ENCODE peak calls at places on chromosomes 4 and X, in five cellular contexts. N is RWPE1, L is fibroblast of lung, T is brain microvascular endothelial cell, Z is lower lobe of right lung. Y is an unnamed sample.

GRCh38 chrX:110044531-110045249 is 41.8 kb downstream of the TMEM164 start:
- DNase-seq in Z (no peak), N (no peak), T (no peak), L (no peak), Y (no peak)

GRCh38 chrX:154428176-154429171 is at the start of gene ATP6AP1:
- DNase-seq in N (peak), Z (peak), L (peak), T (peak), Y (peak)

GRCh38 chr4:37531156-37531555 is 155.0 kb downstream of the RELL1 start:
- DNase-seq in T (no peak), Z (no peak), N (no peak), L (no peak), Y (no peak)

GRCh38 chr4:144355809-144356757 is 215.6 kb upstream of the GYPA start:
- DNase-seq in N (peak), Z (no peak), L (peak), T (peak), Y (peak)

GRCh38 chr4:2820216-2820982 is 23.2 kb upstream of the ADD1 start:
- DNase-seq in N (no peak), T (no peak), L (no peak), Z (peak), Y (no peak)

GRCh38 chr4:173343832-173344397 is 9.8 kb upstream of the HMGB2 start:
- DNase-seq in L (no peak), N (no peak), T (no peak), Z (no peak), Y (no peak)

GRCh38 chrX:118221733-118222132 is 105.1 kb upstream of the KLHL13 start:
- DNase-seq in Z (no peak), N (no peak), T (no peak), L (no peak), Y (no peak)

GRCh38 chr4:8209176-8209874 is 10.2 kb downstream of the SH3TC1 start:
- DNase-seq in N (no peak), L (no peak), Z (no peak), T (no peak), Y (no peak)

GRCh38 chrX:154378059-154378798 is 866 bp upstream of the EMD start:
- DNase-seq in T (no peak), Z (peak), L (peak), N (no peak), Y (peak)

GRCh38 chr4:126969360-126969759 is 663.4 kb upstream of the INTU start:
- DNase-seq in Z (no peak), T (no peak), L (peak), N (no peak), Y (no peak)

GRCh38 chrX:18681996-18682395 is 10.1 kb upstream of the RS1 start:
- DNase-seq in T (no peak), L (no peak), Z (no peak), N (no peak), Y (no peak)

GRCh38 chrX:72716766-72717165 is 2.7 kb upstream of the PHKA1 start:
- DNase-seq in T (no peak), Z (no peak), L (peak), N (no peak), Y (no peak)

GRCh38 chrX:148665001-148665400 is 164.6 kb downstream of the AFF2 start:
- DNase-seq in Z (no peak), L (no peak), T (no peak), N (no peak), Y (no peak)

GRCh38 chrX:120560405-120560841 is 339 bp downstream of the CUL4B start:
- DNase-seq in T (peak), N (no peak), Z (peak), L (peak), Y (no peak)

GRCh38 chrX:46072776-46073175 is 472.4 kb downstream of the ZNF674 start:
- DNase-seq in L (no peak), T (no peak), N (no peak), Z (no peak), Y (no peak)

GRCh38 chr4:37737456-37737855 is 51.3 kb upstream of the RELL1 start:
- DNase-seq in N (peak), L (peak), Z (no peak), T (peak), Y (no peak)

GRCh38 chrX:134949271-134949670 is 41.5 kb upstream of the SMIM10 start:
- DNase-seq in L (peak), N (no peak), T (peak), Z (no peak), Y (no peak)

GRCh38 chrX:72126048-72126415 is 5.7 kb downstream of the RTL5 start:
- DNase-seq in T (no peak), L (no peak), N (no peak), Z (no peak), Y (no peak)

GRCh38 chr4:165972747-165973146 is 99.7 kb downstream of the TLL1 start:
- DNase-seq in L (no peak), N (peak), Z (no peak), T (no peak), Y (no peak)

GRCh38 chr4:3444351-3445110 is 2.8 kb downstream of the HGFAC start:
- DNase-seq in Z (no peak), N (no peak), L (no peak), T (no peak), Y (no peak)

GRCh38 chr4:168694669-168695068 is 197.8 kb downstream of the PALLD start:
- DNase-seq in N (no peak), Z (no peak), L (peak), T (peak), Y (no peak)

GRCh38 chrX:55489315-55490009 is at the start of gene USP51:
- DNase-seq in Z (peak), L (peak), N (no peak), T (peak), Y (peak)

GRCh38 chr4:188993871-188994270 is 854.6 kb downstream of the TRIML1 start:
- DNase-seq in N (no peak), Z (no peak), L (no peak), T (no peak), Y (no peak)

GRCh38 chrX:9677098-9677739 is 88.4 kb downstream of the GPR143 start:
- DNase-seq in Z (no peak), L (peak), T (no peak), N (peak), Y (peak)

GRCh38 chrX:153052534-153052933 is 3.7 kb upstream of the PNMA3 start:
- DNase-seq in T (no peak), N (no peak), L (no peak), Z (no peak), Y (no peak)
- TF ChIP-seq CTCF in T (peak), N (no peak), L (no peak), Z (no peak), Y (no peak)

GRCh38 chrX:43718081-43718480 is 62.0 kb downstream of the MAOA start:
- DNase-seq in T (no peak), N (no peak), L (no peak), Z (no peak), Y (no peak)

GRCh38 chrX:43718956-43719355 is 62.9 kb downstream of the MAOA start:
- DNase-seq in Z (no peak), T (no peak), L (no peak), N (no peak), Y (no peak)

GRCh38 chrX:43720082-43720481 is 64.0 kb downstream of the MAOA start:
- DNase-seq in Z (no peak), T (no peak), L (no peak), N (no peak), Y (no peak)

GRCh38 chrX:43717161-43717560 is 61.1 kb downstream of the MAOA start:
- DNase-seq in Z (no peak), T (no peak), N (no peak), L (no peak), Y (no peak)

GRCh38 chrX:43718546-43718945 is 62.4 kb downstream of the MAOA start:
- DNase-seq in L (no peak), N (no peak), Z (no peak), T (no peak), Y (no peak)
- TF ChIP-seq CTCF in L (no peak), N (no peak), Z (no peak), T (no peak), Y (no peak)

GRCh38 chr4:140150886-140151699 is 2.9 kb downstream of the MAML3 start:
- DNase-seq in Z (peak), L (peak), N (peak), T (peak), Y (peak)

GRCh38 chr4:140150636-140150885 is 3.4 kb downstream of the MAML3 start:
- DNase-seq in L (no peak), T (peak), Z (peak), N (peak), Y (no peak)

GRCh38 chr4:140152015-140152703 is 1.8 kb downstream of the MAML3 start:
- DNase-seq in N (peak), T (no peak), L (no peak), Z (peak), Y (peak)

GRCh38 chr4:140151700-140152014 is 2.3 kb downstream of the MAML3 start:
- DNase-seq in Z (peak), L (peak), T (peak), N (peak), Y (peak)

GRCh38 chr4:140149851-140150635 is 3.9 kb downstream of the MAML3 start:
- DNase-seq in L (peak), Z (peak), N (peak), T (peak), Y (no peak)
- TF ChIP-seq CTCF in L (no peak), Z (no peak), N (no peak), T (peak), Y (no peak)

GRCh38 chr4:4507923-4508322 is 33.9 kb downstream of the STX18 start:
- DNase-seq in L (no peak), T (no peak), N (peak), Z (no peak), Y (no peak)
- TF ChIP-seq CTCF in L (peak), T (peak), N (peak), Z (peak), Y (peak)

GRCh38 chrX:132954323-132954722 is 4.1 kb downstream of the HS6ST2 start:
- DNase-seq in T (no peak), N (no peak), Z (no peak), L (no peak), Y (no peak)

GRCh38 chrX:132953358-132953757 is 5.1 kb downstream of the HS6ST2 start:
- DNase-seq in N (no peak), T (no peak), Z (no peak), L (no peak), Y (no peak)

GRCh38 chrX:132948648-132949260 is 9.7 kb downstream of the HS6ST2 start:
- DNase-seq in N (no peak), Z (no peak), T (no peak), L (no peak), Y (no peak)
- TF ChIP-seq CTCF in N (no peak), Z (peak), T (peak), L (no peak), Y (no peak)

DNA sequence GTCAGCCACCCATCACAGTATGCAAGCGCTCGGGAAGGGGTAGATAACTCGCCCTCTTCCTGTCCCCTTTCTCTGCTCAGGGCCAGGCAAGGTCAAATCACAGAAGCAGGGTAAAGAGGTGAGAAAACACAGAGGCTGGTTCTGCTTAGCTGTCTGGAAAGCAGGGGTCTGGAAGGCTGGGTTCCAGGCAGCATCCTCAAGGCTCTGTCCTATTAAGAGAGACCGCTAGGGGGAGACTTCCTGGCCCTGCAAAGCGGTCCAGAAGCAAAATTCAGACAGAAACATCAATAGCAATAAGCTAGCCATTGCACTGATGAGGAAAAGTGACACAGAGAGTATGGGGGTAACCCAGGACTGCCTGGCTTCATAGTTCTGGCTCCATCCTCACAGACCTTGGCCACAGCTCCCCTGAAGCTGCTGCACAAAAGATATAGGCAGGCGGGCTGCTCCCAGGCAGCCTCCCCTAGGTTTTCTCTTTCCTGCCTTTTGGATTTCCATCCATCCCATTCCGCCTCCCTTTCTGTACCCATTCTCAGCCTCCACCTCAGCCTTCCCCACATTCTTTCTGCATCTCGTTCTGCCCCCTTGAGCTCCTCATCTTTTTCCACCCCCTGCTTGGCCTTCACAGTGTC is 308.5 kb downstream of the EVC2 start:
- DNase-seq in L (peak), T (peak), N (peak), Z (no peak), Y (peak)
- TF ChIP-seq CTCF in L (peak), T (peak), N (peak), Z (peak), Y (peak)

GRCh38 chr4:77240469-77241066 is 83.6 kb downstream of the CCNG2 start:
- DNase-seq in Z (peak), N (peak), L (peak), T (peak), Y (peak)
- TF ChIP-seq CTCF in Z (peak), N (peak), L (peak), T (peak), Y (peak)

GRCh38 chr4:111675746-111676145 is 469.5 kb upstream of the FAM241A start:
- DNase-seq in T (no peak), Z (no peak), L (no peak), N (no peak), Y (no peak)
- TF ChIP-seq CTCF in T (no peak), Z (no peak), L (no peak), N (no peak), Y (no peak)

DNA sequence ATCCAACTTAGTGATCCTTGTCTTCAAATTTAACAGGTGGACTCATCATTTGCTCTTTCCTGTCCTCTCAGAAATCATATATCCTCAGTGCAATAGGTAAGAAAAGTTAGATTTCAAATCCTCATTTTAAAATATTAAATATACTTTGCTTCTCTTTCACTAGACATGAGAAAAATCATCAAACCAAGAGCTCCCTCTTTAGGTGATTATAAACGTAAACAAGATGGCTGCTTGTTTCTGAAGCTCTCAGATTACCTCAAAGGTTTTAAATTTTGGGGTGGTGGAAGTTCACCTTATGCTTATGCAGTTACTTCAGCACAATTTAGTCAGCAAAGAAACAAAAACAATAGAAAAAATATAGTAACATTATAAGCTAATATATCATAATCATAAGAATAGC is 27.3 kb downstream of the CSN3 start:
- DNase-seq in Z (no peak), T (no peak), L (peak), N (no peak), Y (no peak)
- TF ChIP-seq CTCF in Z (peak), T (no peak), L (no peak), N (no peak), Y (no peak)